ENCODE peak calls at places on chromosomes 11 and 22, in eight cellular contexts. W is lung; D is Peyer's patch; X is CD4-positive, alpha-beta memory T cell; M is heart left ventricle; I is brain microvascular endothelial cell; A is HL-60; N is WERI-Rb-1. R is an unnamed sample.

GRCh38 chr22:22058649-22059475 is 76.3 kb upstream of the TOP3B start:
- DNase-seq in W (no peak), N (no peak), M (no peak), X (no peak), A (no peak), D (no peak), I (no peak), R (no peak)

GRCh38 chr11:94732617-94733292 is 35.4 kb upstream of the AMOTL1 start:
- DNase-seq in W (no peak), N (no peak), M (peak), D (no peak), I (peak), A (no peak), X (no peak), R (peak)

GRCh38 chr11:122720482-122720881 is 65.0 kb downstream of the UBASH3B start:
- DNase-seq in D (no peak), X (no peak), M (no peak), W (no peak), N (no peak), I (no peak), A (no peak), R (no peak)

GRCh38 chr11:113992459-113993105 is 17.7 kb downstream of the HTR3A start:
- DNase-seq in X (no peak), I (no peak), D (no peak), A (no peak), W (peak), M (no peak), N (peak), R (no peak)

GRCh38 chr11:96622026-96622634 is 232.3 kb downstream of the JRKL start:
- DNase-seq in N (no peak), W (no peak), I (no peak), A (no peak), D (no peak), X (no peak), M (no peak), R (no peak)

GRCh38 chr11:10886652-10887250 is 28.9 kb upstream of the ZBED5 start:
- DNase-seq in X (no peak), D (no peak), I (no peak), N (no peak), A (no peak), W (no peak), M (no peak), R (no peak)

GRCh38 chr11:6625832-6626420 is 6.7 kb upstream of the TPP1 start:
- DNase-seq in D (no peak), M (no peak), W (no peak), N (no peak), A (no peak), I (no peak), X (no peak), R (no peak)

GRCh38 chr11:57254631-57255030 is 17.6 kb upstream of the APLNR start:
- DNase-seq in W (no peak), M (no peak), A (no peak), N (no peak), D (no peak), I (no peak), X (no peak), R (no peak)

GRCh38 chr22:33921576-33922181 is 1.4 kb upstream of the LARGE1 start:
- DNase-seq in X (no peak), W (peak), N (peak), D (peak), I (peak), M (peak), A (no peak), R (peak)

GRCh38 chr11:118171274-118172062 is 5.0 kb downstream of the SCN2B start:
- DNase-seq in I (peak), M (peak), X (peak), N (peak), A (peak), D (peak), W (peak), R (peak)
- H3K4me3 ChIP-seq in I (no peak), M (no peak), X (no peak), N (no peak), A (no peak), D (no peak), W (no peak), R (no peak)

DNA sequence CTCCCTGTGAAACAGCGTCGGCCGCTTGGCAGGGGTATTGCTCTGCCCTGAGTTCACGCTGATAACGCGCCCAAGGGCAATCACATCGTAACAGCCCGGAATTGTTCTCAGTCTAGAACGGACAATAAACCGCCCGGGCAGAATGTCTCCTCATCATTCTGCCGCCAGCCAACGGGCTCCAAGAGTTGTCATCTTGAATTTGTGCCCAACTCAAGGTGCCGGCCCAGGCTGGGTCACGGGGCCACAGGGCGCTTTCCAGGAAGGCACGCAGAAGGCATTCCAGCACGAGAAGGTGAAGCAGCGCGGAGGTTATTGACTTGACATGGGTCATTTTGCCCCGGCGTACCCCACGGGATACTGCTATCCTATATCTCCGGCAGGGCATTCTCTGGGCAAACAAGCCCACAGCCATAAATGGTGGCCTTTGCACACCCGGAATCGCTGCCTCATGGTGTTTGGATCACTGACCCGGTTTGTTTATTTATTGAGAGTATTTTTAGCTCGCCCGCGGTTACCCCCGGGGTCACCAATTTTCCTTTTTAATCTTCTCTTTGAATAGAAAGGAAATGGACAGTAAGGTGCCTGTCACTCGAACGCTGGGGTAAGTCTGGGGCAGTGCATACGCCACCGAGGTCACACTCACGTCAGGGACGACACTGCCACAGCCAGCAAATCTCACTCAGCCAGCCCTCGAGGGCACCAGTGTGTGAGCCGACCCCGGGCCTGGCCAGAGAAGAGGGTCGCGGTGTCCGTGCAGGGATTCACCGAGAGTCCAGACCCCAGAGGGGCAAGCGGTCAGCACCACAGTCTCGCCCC is 72.4 kb upstream of the FGF3 start:
- DNase-seq in M (no peak), D (no peak), I (no peak), N (no peak), W (no peak), A (no peak), X (no peak), R (peak)
- H3K27ac ChIP-seq in M (no peak), D (peak), I (no peak), N (peak), W (no peak), A (no peak), X (no peak), R (peak)

GRCh38 chr11:121297872-121298271 is 5.3 kb downstream of the SC5D start:
- DNase-seq in D (no peak), W (no peak), N (no peak), X (no peak), M (no peak), I (no peak), A (no peak), R (no peak)
- H3K4me3 ChIP-seq in D (no peak), W (no peak), N (no peak), X (no peak), M (no peak), I (no peak), A (no peak), R (no peak)

DNA sequence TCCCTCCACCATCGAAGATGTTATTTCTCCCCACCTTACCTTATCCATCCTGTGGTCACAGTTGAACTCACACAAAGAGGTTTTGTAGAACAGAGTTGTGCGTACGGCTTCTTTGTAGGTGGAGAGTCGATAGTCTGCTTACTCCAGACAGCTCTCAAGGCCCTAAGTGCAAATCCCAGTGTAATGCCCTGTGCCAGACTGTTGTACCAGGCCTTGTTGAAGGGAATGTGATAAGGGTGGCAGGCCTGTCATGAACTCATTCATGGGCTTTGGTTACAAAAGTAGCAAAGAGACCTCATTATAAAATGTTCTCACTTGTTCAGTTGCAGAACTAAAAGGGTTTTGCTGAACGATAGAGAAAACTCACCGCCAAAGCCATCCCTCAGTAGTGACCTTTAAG is 288.7 kb upstream of the CADM1 start:
- DNase-seq in A (no peak), X (no peak), D (no peak), I (no peak), M (no peak), W (no peak), N (no peak), R (no peak)
- H3K27ac ChIP-seq in A (no peak), X (no peak), D (no peak), I (no peak), M (no peak), W (no peak), N (no peak), R (no peak)

GRCh38 chr11:106594751-106595351 is 423.4 kb downstream of the GUCY1A2 start:
- DNase-seq in I (no peak), W (no peak), M (no peak), A (no peak), N (no peak), D (no peak), X (no peak), R (no peak)
- H3K4me3 ChIP-seq in I (no peak), W (no peak), M (no peak), A (no peak), N (no peak), D (no peak), X (no peak), R (no peak)

DNA sequence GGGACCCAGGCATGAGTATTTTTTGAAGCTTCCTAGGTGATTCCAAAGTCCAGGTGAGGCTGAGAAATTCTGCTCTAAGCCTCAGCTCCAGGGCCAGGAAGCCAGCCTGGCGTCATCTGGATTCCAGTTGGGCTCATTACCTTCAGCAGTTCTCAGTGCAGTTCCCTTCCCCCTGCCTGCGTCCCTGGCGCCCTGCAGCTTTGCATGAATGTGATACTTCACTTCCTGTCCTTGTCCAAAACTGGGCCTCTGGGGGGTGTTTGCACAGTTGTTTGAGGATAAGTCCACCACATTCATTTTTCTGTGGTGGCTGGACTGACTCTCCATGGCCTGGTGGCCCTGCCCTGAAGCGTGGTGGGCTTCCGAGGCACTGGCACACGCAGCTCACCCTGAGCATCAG is 98.1 kb downstream of the TENM4 start:
- DNase-seq in W (no peak), X (no peak), A (no peak), N (no peak), D (no peak), M (no peak), I (no peak), R (no peak)
- H3K27ac ChIP-seq in W (no peak), X (no peak), A (no peak), N (no peak), D (no peak), M (no peak), I (no peak), R (no peak)

R was measured in adrenal gland.